ENCODE peak calls at places on chromosomes 7 and 10, in nine cellular contexts. S is PC-3; X is coronary artery; O is Peyer's patch; W is H54; B is tibial nerve; H is iPS-NIHi11; E is CD4-positive, CD25-positive, alpha-beta regulatory T cell; Y is choroid plexus epithelial cell. U is an unnamed sample.

GRCh38 chr7:1940402-1940786 is 270.3 kb downstream of the ELFN1 start:
- DNase-seq in S (no peak), X (no peak), O (peak; percentile 95), W (peak; percentile 100), B (no peak), H (no peak), E (peak; percentile 84), Y (peak; percentile 66), U (peak; percentile 30)

GRCh38 chr10:52216852-52217251 is 97.2 kb upstream of the DKK1 start:
- DNase-seq in S (peak; percentile 92), X (no peak), O (no peak), W (no peak), B (no peak), H (no peak), E (no peak), Y (peak; percentile 96), U (no peak)

GRCh38 chr7:111855161-111855841 is 293.0 kb upstream of the IMMP2L start:
- DNase-seq in S (peak; percentile 62), X (no peak), O (no peak), W (peak; percentile 32), B (no peak), H (peak; percentile 55), E (no peak), Y (peak; percentile 92), U (peak; percentile 46)

GRCh38 chr7:157097056-157097329 is 41.7 kb upstream of the UBE3C start:
- DNase-seq in S (no peak), X (no peak), O (no peak), W (no peak), B (no peak), H (no peak), E (no peak), Y (no peak), U (no peak)

GRCh38 chr7:81210092-81211064 is 291.5 kb upstream of the SEMA3C start:
- DNase-seq in S (peak; percentile 54), X (no peak), O (no peak), W (no peak), B (no peak), H (no peak), E (no peak), Y (peak; percentile 69), U (no peak)

GRCh38 chr7:73703985-73704639 is 15.4 kb downstream of the STX1A start:
- DNase-seq in S (no peak), X (no peak), O (peak; percentile 75), W (no peak), B (peak; percentile 24), H (peak; percentile 96), E (peak; percentile 32), Y (peak; percentile 81), U (peak; percentile 74)

GRCh38 chr7:97971990-97972943 is 17.7 kb downstream of the OCM2 start:
- DNase-seq in S (peak; percentile 76), X (peak; percentile 82), O (peak; percentile 92), W (peak; percentile 92), B (peak; percentile 48), H (peak; percentile 84), E (peak; percentile 72), Y (peak; percentile 76), U (peak; percentile 78)

GRCh38 chr7:2232766-2233520 is at the start of gene MAD1L1:
- DNase-seq in S (peak; percentile 89), X (peak; percentile 91), O (peak; percentile 95), W (peak; percentile 100), B (peak; percentile 85), H (peak; percentile 96), E (peak; percentile 86), Y (peak; percentile 95), U (peak; percentile 83)

GRCh38 chr10:7872041-7872442 is 53.7 kb downstream of the TAF3 start:
- DNase-seq in S (peak; percentile 23), X (no peak), O (no peak), W (peak; percentile 3), B (no peak), H (peak; percentile 39), E (no peak), Y (peak; percentile 34), U (peak; percentile 13)

GRCh38 chr10:29479081-29479917 is 155.5 kb downstream of the SVIL start:
- DNase-seq in S (no peak), X (no peak), O (no peak), W (no peak), B (no peak), H (no peak), E (no peak), Y (peak; percentile 59), U (no peak)

GRCh38 chr10:26044123-26044749 is 110.2 kb downstream of the MYO3A start:
- DNase-seq in S (no peak), X (no peak), O (no peak), W (no peak), B (no peak), H (no peak), E (no peak), Y (peak; percentile 1), U (no peak)

GRCh38 chr7:157278167-157278790 is 58.5 kb upstream of the DNAJB6 start:
- DNase-seq in S (no peak), X (no peak), O (no peak), W (no peak), B (no peak), H (no peak), E (no peak), Y (no peak), U (no peak)

GRCh38 chr10:116125180-116125579 is 147.8 kb downstream of the GFRA1 start:
- DNase-seq in S (no peak), X (no peak), O (no peak), W (no peak), B (no peak), H (no peak), E (no peak), Y (no peak), U (no peak)

GRCh38 chr10:105473170-105473569 is 832.1 kb downstream of the SORCS3 start:
- DNase-seq in S (no peak), X (no peak), O (no peak), W (no peak), B (no peak), H (no peak), E (no peak), Y (no peak), U (no peak)

GRCh38 chr7:118671149-118671548 is 446.6 kb downstream of the ANKRD7 start:
- DNase-seq in S (no peak), X (no peak), O (no peak), W (no peak), B (no peak), H (no peak), E (no peak), Y (no peak), U (no peak)

GRCh38 chr10:70618663-70619062 is 16.1 kb upstream of the PRF1 start:
- DNase-seq in S (no peak), X (no peak), O (no peak), W (no peak), B (no peak), H (no peak), E (no peak), Y (no peak), U (no peak)

GRCh38 chr10:6737080-6737641 is 157.1 kb upstream of the PRKCQ start:
- DNase-seq in S (peak; percentile 67), X (no peak), O (no peak), W (peak; percentile 53), B (no peak), H (peak; percentile 67), E (no peak), Y (peak; percentile 18), U (peak; percentile 42)

GRCh38 chr7:2872296-2872874 is 28.3 kb upstream of the GNA12 start:
- DNase-seq in S (no peak), X (no peak), O (no peak), W (no peak), B (no peak), H (no peak), E (no peak), Y (no peak), U (no peak)

GRCh38 chr7:66245008-66245407 is 39.9 kb downstream of the TPST1 start:
- DNase-seq in S (no peak), X (no peak), O (no peak), W (no peak), B (no peak), H (no peak), E (no peak), Y (no peak), U (no peak)

GRCh38 chr7:118918556-118918955 is 694.1 kb downstream of the ANKRD7 start:
- DNase-seq in S (peak; percentile 42), X (no peak), O (no peak), W (no peak), B (no peak), H (no peak), E (no peak), Y (peak; percentile 25), U (peak; percentile 47)

GRCh38 chr7:156378806-156379205 is 261.8 kb upstream of the RNF32 start:
- DNase-seq in S (no peak), X (no peak), O (no peak), W (no peak), B (no peak), H (no peak), E (no peak), Y (no peak), U (no peak)

GRCh38 chr10:119493155-119493554 is 49.4 kb downstream of the RGS10 start:
- DNase-seq in S (no peak), X (no peak), O (no peak), W (no peak), B (no peak), H (no peak), E (no peak), Y (no peak), U (no peak)

GRCh38 chr10:58513189-58514101 is 773 bp downstream of the BICC1 start:
- DNase-seq in S (peak; percentile 71), X (no peak), O (peak; percentile 66), W (peak; percentile 35), B (peak; percentile 60), H (peak; percentile 52), E (no peak), Y (peak; percentile 88), U (no peak)

GRCh38 chr7:50359995-50360925 is 55.7 kb downstream of the IKZF1 start:
- DNase-seq in S (no peak), X (no peak), O (peak; percentile 88), W (no peak), B (no peak), H (no peak), E (peak; percentile 76), Y (peak; percentile 7), U (no peak)

GRCh38 chr7:151399906-151400305 is 9.9 kb downstream of the WDR86 start:
- DNase-seq in S (no peak), X (no peak), O (no peak), W (no peak), B (no peak), H (no peak), E (no peak), Y (no peak), U (no peak)

GRCh38 chr10:34297551-34298370 is 517.3 kb downstream of the PARD3 start:
- DNase-seq in S (peak; percentile 71), X (no peak), O (peak; percentile 65), W (no peak), B (no peak), H (no peak), E (no peak), Y (no peak), U (no peak)

GRCh38 chr7:91603707-91604106 is 276.8 kb downstream of the MTERF1 start:
- DNase-seq in S (no peak), X (no peak), O (no peak), W (no peak), B (no peak), H (no peak), E (no peak), Y (no peak), U (no peak)

GRCh38 chr10:29517352-29517923 is 117.3 kb downstream of the SVIL start:
- DNase-seq in S (peak; percentile 56), X (no peak), O (no peak), W (peak; percentile 15), B (no peak), H (peak; percentile 79), E (no peak), Y (peak; percentile 68), U (peak; percentile 6)

GRCh38 chr7:86968618-86969017 is 90.8 kb downstream of the ELAPOR2 start:
- DNase-seq in S (peak; percentile 22), X (no peak), O (no peak), W (no peak), B (no peak), H (no peak), E (no peak), Y (no peak), U (no peak)

GRCh38 chr7:75879771-75880184 is 944 bp downstream of the RHBDD2 start:
- DNase-seq in S (no peak), X (no peak), O (no peak), W (no peak), B (no peak), H (no peak), E (peak; percentile 61), Y (peak; percentile 77), U (no peak)

GRCh38 chr7:82441916-82442478 is 1.6 kb downstream of the CACNA2D1 start:
- DNase-seq in S (peak; percentile 6), X (no peak), O (no peak), W (no peak), B (no peak), H (peak; percentile 46), E (no peak), Y (peak; percentile 24), U (no peak)